ENCODE peak calls at places on chromosomes 4 and X, in six cellular contexts. J, M, O, S, D and P are unnamed samples.

GRCh38 chr4:67332627-67333026 is 212.7 kb downstream of the CENPC start:
- DNase-seq in M (no peak), O (no peak), J (no peak), S (no peak), D (peak; percentile 18), P (no peak)

GRCh38 chrX:27380163-27380845 is 82.8 kb downstream of the PPP4R3C start:
- DNase-seq in J (no peak), O (no peak), S (no peak), D (no peak), M (no peak), P (no peak)

GRCh38 chrX:9912341-9912740 is 54.8 kb upstream of the CLDN34 start:
- DNase-seq in M (no peak), S (no peak), D (peak; percentile 37), J (no peak), O (no peak), P (no peak)

GRCh38 chrX:125765347-125765746 is 400.7 kb downstream of the DCAF12L2 start:
- DNase-seq in D (no peak), S (no peak), O (no peak), M (no peak), J (no peak), P (no peak)

GRCh38 chr4:78235800-78236199 is 178.7 kb downstream of the FRAS1 start:
- DNase-seq in O (no peak), J (no peak), D (no peak), S (no peak), M (no peak), P (no peak)

GRCh38 chrX:131237363-131237762 is 51.7 kb downstream of the IGSF1 start:
- DNase-seq in M (no peak), D (no peak), S (no peak), O (no peak), J (no peak), P (no peak)

GRCh38 chrX:63754141-63754859 is 30.7 kb downstream of the ARHGEF9 start:
- DNase-seq in S (no peak), D (peak; percentile 17), J (peak; percentile 31), O (peak; percentile 1), M (peak; percentile 50), P (no peak)

GRCh38 chr4:108473163-108473720 is 147.1 kb upstream of the RPL34 start:
- DNase-seq in J (no peak), O (no peak), S (no peak), D (no peak), M (no peak), P (no peak)

GRCh38 chr4:20381005-20381404 is 129.3 kb downstream of the SLIT2 start:
- DNase-seq in O (no peak), S (no peak), M (no peak), D (no peak), J (no peak), P (peak; percentile 28)

GRCh38 chr4:129344058-129344457 is 248.1 kb downstream of the C4orf33 start:
- DNase-seq in D (peak; percentile 66), J (no peak), S (no peak), M (no peak), O (no peak), P (no peak)

GRCh38 chr4:38675167-38676121 is 11.4 kb downstream of the KLF3 start:
- DNase-seq in D (peak; percentile 90), S (peak; percentile 74), M (peak; percentile 80), O (peak; percentile 74), J (peak; percentile 53), P (peak; percentile 64)

GRCh38 chrX:9902651-9903050 is 64.5 kb upstream of the CLDN34 start:
- DNase-seq in O (no peak), J (no peak), S (no peak), D (no peak), M (no peak), P (no peak)

GRCh38 chr4:146132445-146132844 is 43.1 kb upstream of the LSM6 start:
- DNase-seq in O (no peak), M (no peak), S (no peak), J (no peak), D (no peak), P (no peak)

GRCh38 chr4:74453037-74453635 is 8.2 kb downstream of the AREG start:
- DNase-seq in M (no peak), S (no peak), D (peak; percentile 48), O (no peak), J (no peak), P (no peak)

DNA sequence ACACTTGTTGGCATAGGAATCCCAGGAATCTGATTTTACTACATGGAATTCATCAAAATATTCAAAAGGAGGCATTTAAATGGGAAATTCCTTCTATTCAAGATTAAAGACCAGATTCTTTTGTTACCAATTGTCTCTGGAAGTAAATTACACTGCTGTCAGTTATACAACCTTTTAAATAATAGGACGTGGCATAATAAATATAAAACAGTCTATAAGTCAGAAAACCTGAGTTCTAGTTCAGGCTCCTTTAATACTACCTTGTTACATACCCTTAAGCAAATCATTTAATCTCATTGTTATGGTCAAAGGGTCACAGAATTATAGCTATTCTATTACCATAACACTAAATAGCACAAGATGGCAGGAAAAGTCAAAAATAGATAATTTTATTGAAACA is 18.8 kb downstream of the COL4A6 start:
- DNase-seq in O (no peak), J (no peak), M (no peak), D (no peak), S (no peak), P (no peak)
- H3K27me3 ChIP-seq in O (no peaks in the 10 kb centered on the region), J (no peaks in the 10 kb centered on the region), M (no peaks in the 10 kb centered on the region), D (no peaks in the 10 kb centered on the region), S (no peaks in the 10 kb centered on the region), P (no peaks in the 10 kb centered on the region)

DNA sequence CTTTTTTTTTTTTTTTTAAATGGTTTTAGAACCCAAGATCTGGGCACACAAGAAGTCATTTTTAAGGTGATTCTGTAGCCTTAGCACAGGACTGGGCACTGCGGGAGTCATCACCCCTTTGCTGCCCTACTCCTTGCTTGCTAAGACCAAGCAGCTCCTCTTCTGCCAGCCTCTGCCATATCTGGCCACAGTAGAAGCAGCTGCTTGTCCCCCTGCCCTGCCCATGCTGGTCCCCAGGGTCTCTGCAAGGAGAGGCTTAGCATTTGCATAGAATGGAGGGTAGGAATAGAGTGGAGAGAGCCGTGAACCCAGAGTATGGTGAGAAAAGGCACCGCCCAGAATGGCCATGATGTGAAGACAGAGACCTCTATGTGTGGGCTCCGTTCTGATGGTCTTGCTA is 109.3 kb downstream of the ADRA2C start:
- DNase-seq in O (no peak), S (peak; percentile 4), M (no peak), J (no peak), D (no peak), P (no peak)
- H3K27me3 ChIP-seq in O (peaks cover 15% of the 10 kb centered on the region), S (peaks cover 6% of the 10 kb centered on the region), M (no peaks in the 10 kb centered on the region), J (peaks cover 15% of the 10 kb centered on the region), D (peaks cover 75% of the 10 kb centered on the region), P (peaks cover 88% of the 10 kb centered on the region)

GRCh38 chr4:1116837-1117236 is 3.5 kb upstream of the RNF212 start:
- DNase-seq in J (no peak), S (no peak), O (no peak), M (no peak), D (peak; percentile 17), P (no peak)
- H3K27me3 ChIP-seq in J (no peaks in the 10 kb centered on the region), S (no peaks in the 10 kb centered on the region), O (no peaks in the 10 kb centered on the region), M (peaks cover 3% of the 10 kb centered on the region), D (peaks cover 71% of the 10 kb centered on the region), P (peaks cover 14% of the 10 kb centered on the region)

GRCh38 chr4:46390353-46391058 is 578 bp upstream of the GABRA2 start:
- DNase-seq in D (no peak), O (no peak), M (peak; percentile 30), J (no peak), S (no peak), P (no peak)
- H3K27me3 ChIP-seq in D (peaks cover 68% of the 10 kb centered on the region), O (peaks cover 3% of the 10 kb centered on the region), M (no peaks in the 10 kb centered on the region), J (no peaks in the 10 kb centered on the region), S (no peaks in the 10 kb centered on the region), P (peaks cover 30% of the 10 kb centered on the region)

GRCh38 chr4:4574792-4575191 is 32.9 kb upstream of the STX18 start:
- DNase-seq in O (no peak), M (peak; percentile 88), J (peak; percentile 63), D (peak; percentile 98), S (peak; percentile 68), P (peak; percentile 60)
- H3K27me3 ChIP-seq in O (no peaks in the 10 kb centered on the region), M (no peaks in the 10 kb centered on the region), J (no peaks in the 10 kb centered on the region), D (no peaks in the 10 kb centered on the region), S (no peaks in the 10 kb centered on the region), P (no peaks in the 10 kb centered on the region)

DNA sequence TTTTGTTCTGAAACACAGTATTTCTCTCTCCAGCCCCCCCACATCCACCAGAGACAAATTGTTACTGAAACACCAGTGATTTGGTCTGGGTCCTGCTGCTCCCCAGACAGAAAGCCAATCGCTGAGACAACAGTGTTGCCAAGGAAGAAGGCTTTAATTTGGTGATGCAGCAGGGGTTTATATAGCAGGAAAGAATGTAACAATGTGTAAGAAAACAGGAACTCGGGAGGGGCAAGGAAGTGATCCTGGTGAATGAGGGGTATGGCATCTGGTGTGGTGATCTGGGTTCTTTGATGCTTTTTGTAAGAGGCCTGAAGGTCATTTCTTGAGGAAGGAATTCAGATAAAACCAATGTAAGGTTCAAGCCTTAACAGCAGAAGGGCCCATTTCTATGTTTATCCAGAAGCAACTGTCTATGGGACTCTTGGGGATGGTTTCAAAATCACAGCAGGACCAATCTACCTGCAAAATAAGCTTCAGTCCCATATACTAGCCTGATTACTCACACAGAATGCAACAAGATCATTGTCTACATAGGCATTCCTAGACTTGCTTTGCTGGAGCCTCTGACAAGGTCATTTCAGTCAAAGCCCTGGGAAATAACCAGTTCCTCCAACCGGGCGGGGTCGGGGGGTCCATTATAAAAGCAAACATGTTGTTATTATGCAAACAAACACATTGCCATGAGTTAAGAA is 445.2 kb upstream of the ZFP42 start:
- DNase-seq in O (no peak), S (no peak), D (no peak), J (no peak), M (no peak), P (no peak)
- H3K27me3 ChIP-seq in O (no peaks in the 10 kb centered on the region), S (no peaks in the 10 kb centered on the region), D (no peaks in the 10 kb centered on the region), J (no peaks in the 10 kb centered on the region), M (no peaks in the 10 kb centered on the region), P (no peaks in the 10 kb centered on the region)

DNA sequence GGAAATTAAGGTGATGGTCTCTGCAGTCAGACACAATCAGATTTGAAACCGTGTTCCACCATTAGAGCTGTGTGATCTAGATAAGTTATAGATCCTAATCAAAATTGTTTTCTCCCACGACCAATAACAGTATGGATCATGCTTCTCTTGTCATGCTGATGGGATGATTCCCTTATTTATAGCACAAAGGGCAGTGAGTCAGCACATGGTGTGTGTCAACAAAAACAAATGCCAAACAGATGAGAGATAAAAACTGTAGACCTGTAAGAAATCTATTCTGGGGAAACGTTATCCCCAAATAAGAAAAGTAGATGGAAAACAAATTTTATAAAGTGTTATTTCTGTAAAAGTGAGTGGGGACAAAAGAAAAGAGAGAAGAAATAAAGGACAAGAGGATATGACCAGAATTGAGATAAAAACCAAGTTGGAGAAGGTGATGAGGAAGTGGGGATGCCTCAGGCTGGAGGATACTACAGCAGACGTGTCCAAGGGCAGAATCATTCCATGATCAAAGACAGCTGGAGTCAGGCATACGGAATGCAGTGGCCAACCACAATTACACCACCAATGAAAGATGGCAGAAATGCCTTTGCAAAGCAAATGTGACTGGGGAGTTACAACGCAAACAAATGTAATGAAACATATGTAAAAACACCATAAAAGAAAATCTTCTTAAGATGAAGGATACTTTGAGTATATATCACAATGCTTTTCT is 377.8 kb upstream of the PRKX start:
- DNase-seq in D (no peak), S (no peak), J (no peak), M (no peak), O (no peak), P (no peak)
- H3K27me3 ChIP-seq in D (no peaks in the 10 kb centered on the region), S (no peaks in the 10 kb centered on the region), J (peaks cover 9% of the 10 kb centered on the region), M (no peaks in the 10 kb centered on the region), O (no peaks in the 10 kb centered on the region), P (no peaks in the 10 kb centered on the region)

DNA sequence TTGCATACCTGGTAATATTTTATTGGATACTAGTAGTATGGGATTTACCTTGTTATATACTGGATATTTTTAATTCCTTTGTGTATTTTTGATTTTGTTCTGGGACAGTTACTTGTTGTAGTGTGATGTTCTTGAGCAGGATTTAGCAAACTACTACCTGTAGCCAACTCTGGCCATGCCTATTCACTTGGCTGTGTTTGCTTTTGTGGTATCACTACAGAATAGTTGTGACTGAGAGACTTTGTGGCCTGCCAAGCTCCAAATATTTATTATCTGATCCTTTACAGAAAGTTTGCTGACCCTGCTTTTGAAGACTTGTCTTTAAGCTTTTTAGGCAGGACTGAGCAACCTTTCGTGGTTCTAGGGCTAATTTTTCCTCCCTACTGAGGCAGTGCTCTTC is 17.8 kb downstream of the ZCCHC4 start:
- DNase-seq in S (no peak), M (no peak), D (no peak), J (no peak), O (no peak), P (no peak)
- H3K27me3 ChIP-seq in S (no peaks in the 10 kb centered on the region), M (no peaks in the 10 kb centered on the region), D (no peaks in the 10 kb centered on the region), J (no peaks in the 10 kb centered on the region), O (no peaks in the 10 kb centered on the region), P (no peaks in the 10 kb centered on the region)